ENCODE peak calls at places on chromosomes 13 and 19, in five cellular contexts. One of them, this sample, is unnamed.

GRCh38 chr19:14764401-14764800 is 14.0 kb downstream of the ADGRE2 start:
- DNase-seq in K562: no peak
- DNase-seq in HCT116: no peak
- DNase-seq in endothelial cell of umbilical vein: no peak
- DNase-seq in H1: no peak
- DNase-seq in this sample: no peak

GRCh38 chr19:48665786-48666185 is 7.0 kb downstream of the NTN5 start:
- DNase-seq in endothelial cell of umbilical vein: no peak
- DNase-seq in HCT116: no peak
- DNase-seq in H1: no peak
- DNase-seq in K562: no peak
- DNase-seq in this sample: no peak

GRCh38 chr13:55553736-55554135 is 1587.0 kb upstream of the PRR20A start:
- DNase-seq in HCT116: no peak
- DNase-seq in K562: no peak
- DNase-seq in endothelial cell of umbilical vein: no peak
- DNase-seq in H1: no peak
- DNase-seq in this sample: no peak

GRCh38 chr13:99986751-99987150 is 5.2 kb downstream of the ZIC2 start:
- DNase-seq in K562: no peak
- DNase-seq in endothelial cell of umbilical vein: no peak
- DNase-seq in HCT116: no peak
- DNase-seq in H1: peak
- DNase-seq in this sample: no peak

GRCh38 chr13:95002968-95003813 is 290.8 kb upstream of the SOX21 start:
- DNase-seq in endothelial cell of umbilical vein: no peak
- DNase-seq in K562: no peak
- DNase-seq in H1: peak
- DNase-seq in HCT116: no peak
- DNase-seq in this sample: no peak

GRCh38 chr19:40272261-40272660 is 12.9 kb downstream of the AKT2 start:
- DNase-seq in endothelial cell of umbilical vein: no peak
- DNase-seq in HCT116: no peak
- DNase-seq in H1: no peak
- DNase-seq in K562: peak
- DNase-seq in this sample: no peak

GRCh38 chr19:5053661-5054060 is 84.7 kb downstream of the KDM4B start:
- DNase-seq in HCT116: no peak
- DNase-seq in endothelial cell of umbilical vein: no peak
- DNase-seq in H1: no peak
- DNase-seq in K562: no peak
- DNase-seq in this sample: no peak

GRCh38 chr13:30898721-30899188 is 7.3 kb upstream of the MEDAG start:
- DNase-seq in endothelial cell of umbilical vein: peak
- DNase-seq in K562: no peak
- DNase-seq in H1: no peak
- DNase-seq in HCT116: no peak
- DNase-seq in this sample: no peak

GRCh38 chr13:38641164-38641948 is 45.5 kb upstream of the FREM2 start:
- DNase-seq in endothelial cell of umbilical vein: no peak
- DNase-seq in H1: no peak
- DNase-seq in K562: no peak
- DNase-seq in HCT116: no peak
- DNase-seq in this sample: no peak

GRCh38 chr13:102369303-102369702 is 32.5 kb downstream of the FGF14 start:
- DNase-seq in K562: peak
- DNase-seq in H1: no peak
- DNase-seq in endothelial cell of umbilical vein: no peak
- DNase-seq in HCT116: no peak
- DNase-seq in this sample: no peak

GRCh38 chr19:33796164-33797100 is at the start of gene KCTD15:
- DNase-seq in K562: peak
- DNase-seq in H1: peak
- DNase-seq in endothelial cell of umbilical vein: peak
- DNase-seq in HCT116: no peak
- DNase-seq in this sample: no peak

GRCh38 chr19:14167594-14168138 is 31.3 kb upstream of the ASF1B start:
- DNase-seq in H1: no peak
- DNase-seq in endothelial cell of umbilical vein: no peak
- DNase-seq in K562: no peak
- DNase-seq in HCT116: no peak
- DNase-seq in this sample: no peak

GRCh38 chr19:2964874-2965273 is 12.5 kb upstream of the TLE6 start:
- DNase-seq in endothelial cell of umbilical vein: no peak
- DNase-seq in K562: no peak
- DNase-seq in H1: no peak
- DNase-seq in HCT116: no peak
- DNase-seq in this sample: no peak

GRCh38 chr19:2960120-2960519 is 15.3 kb upstream of the ZNF77 start:
- DNase-seq in HCT116: no peak
- DNase-seq in H1: no peak
- DNase-seq in endothelial cell of umbilical vein: no peak
- DNase-seq in K562: no peak
- DNase-seq in this sample: no peak

GRCh38 chr19:2963122-2963521 is 14.2 kb upstream of the TLE6 start:
- DNase-seq in K562: no peak
- DNase-seq in HCT116: no peak
- DNase-seq in H1: no peak
- DNase-seq in endothelial cell of umbilical vein: no peak
- DNase-seq in this sample: no peak

GRCh38 chr19:2957160-2957559 is 12.4 kb upstream of the ZNF77 start:
- DNase-seq in HCT116: no peak
- DNase-seq in K562: no peak
- DNase-seq in H1: no peak
- DNase-seq in endothelial cell of umbilical vein: no peak
- DNase-seq in this sample: no peak

GRCh38 chr19:2962018-2962670 is 15.2 kb upstream of the TLE6 start:
- DNase-seq in H1: peak
- DNase-seq in K562: peak
- DNase-seq in endothelial cell of umbilical vein: peak
- DNase-seq in HCT116: peak
- DNase-seq in this sample: peak
- H3K4me3 ChIP-seq in H1: no peak
- H3K4me3 ChIP-seq in K562: no peak
- H3K4me3 ChIP-seq in endothelial cell of umbilical vein: no peak
- H3K4me3 ChIP-seq in HCT116: no peak
- H3K4me3 ChIP-seq in this sample: no peak

DNA sequence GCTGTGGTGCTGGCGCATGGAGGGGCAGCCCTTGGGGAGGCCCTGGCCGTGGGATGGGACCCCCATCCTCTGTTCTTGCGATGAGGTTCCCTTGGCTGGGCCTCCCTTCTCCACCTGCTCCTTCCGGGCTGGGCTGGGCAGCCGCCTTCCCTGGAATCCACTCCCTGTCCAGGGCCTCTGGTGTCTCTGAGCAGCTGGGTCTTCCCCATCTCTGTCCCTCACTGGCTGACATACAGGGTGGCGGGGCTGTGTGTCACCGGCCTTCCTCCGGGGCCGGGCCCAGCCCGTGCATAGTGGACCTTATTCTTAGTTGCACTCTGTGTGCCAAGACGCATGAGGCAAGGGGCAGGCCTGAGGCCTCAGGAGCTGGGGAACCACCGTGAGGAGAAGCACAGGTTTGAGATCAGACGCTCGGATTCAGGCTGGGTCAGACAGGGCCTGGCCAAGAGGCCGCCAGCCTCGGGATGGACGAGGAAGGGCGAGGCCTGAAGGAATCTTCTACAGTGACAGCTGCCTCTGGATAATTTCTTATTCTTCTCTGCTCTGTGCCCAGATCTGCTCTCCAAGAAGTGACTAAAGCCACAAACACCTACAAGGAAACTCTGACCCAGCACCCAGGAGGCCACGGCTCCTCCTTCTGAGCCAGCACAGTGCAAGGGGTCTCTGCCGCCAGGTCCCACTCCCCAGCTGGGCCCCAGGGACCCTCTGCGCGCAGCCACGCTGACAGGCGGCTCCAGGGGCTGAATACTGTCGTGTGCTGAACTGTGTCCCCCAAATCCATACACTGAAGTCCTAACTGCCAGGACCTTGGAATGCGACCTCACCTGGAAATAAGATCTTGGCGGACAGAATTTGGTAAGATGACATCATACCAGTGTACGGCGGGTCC is 11.0 kb downstream of the SGTA start:
- DNase-seq in H1: no peak
- DNase-seq in endothelial cell of umbilical vein: no peak
- DNase-seq in K562: no peak
- DNase-seq in HCT116: no peak
- DNase-seq in this sample: no peak
- TF ChIP-seq POLR2AphosphoS5 in H1: no peak
- TF ChIP-seq POLR2AphosphoS5 in endothelial cell of umbilical vein: no peak
- TF ChIP-seq POLR2AphosphoS5 in K562: no peak
- TF ChIP-seq POLR2AphosphoS5 in HCT116: no peak
- TF ChIP-seq POLR2AphosphoS5 in this sample: no peak

GRCh38 chr13:50188696-50189095 is 173.5 kb downstream of the KCNRG start:
- DNase-seq in HCT116: no peak
- DNase-seq in H1: no peak
- DNase-seq in endothelial cell of umbilical vein: no peak
- DNase-seq in K562: no peak
- DNase-seq in this sample: no peak

GRCh38 chr13:50187352-50188029 is 172.2 kb downstream of the KCNRG start:
- DNase-seq in H1: no peak
- DNase-seq in HCT116: no peak
- DNase-seq in endothelial cell of umbilical vein: no peak
- DNase-seq in K562: no peak
- DNase-seq in this sample: no peak

GRCh38 chr13:50192272-50192813 is 177.1 kb downstream of the KCNRG start:
- DNase-seq in H1: no peak
- DNase-seq in HCT116: no peak
- DNase-seq in K562: no peak
- DNase-seq in endothelial cell of umbilical vein: no peak
- DNase-seq in this sample: no peak

GRCh38 chr13:50191004-50191403 is 175.8 kb downstream of the KCNRG start:
- DNase-seq in K562: no peak
- DNase-seq in endothelial cell of umbilical vein: no peak
- DNase-seq in H1: no peak
- DNase-seq in HCT116: no peak
- DNase-seq in this sample: no peak

GRCh38 chr13:50189450-50189849 is 174.2 kb downstream of the KCNRG start:
- DNase-seq in HCT116: no peak
- DNase-seq in H1: no peak
- DNase-seq in endothelial cell of umbilical vein: no peak
- DNase-seq in K562: peak
- DNase-seq in this sample: no peak
- H3K4me3 ChIP-seq in HCT116: no peak
- H3K4me3 ChIP-seq in H1: no peak
- H3K4me3 ChIP-seq in endothelial cell of umbilical vein: no peak
- H3K4me3 ChIP-seq in K562: no peak
- H3K4me3 ChIP-seq in this sample: no peak

GRCh38 chr19:56120371-56121179 is 520 bp downstream of the ZNF787 start:
- DNase-seq in H1: peak
- DNase-seq in HCT116: peak
- DNase-seq in K562: peak
- DNase-seq in endothelial cell of umbilical vein: peak
- DNase-seq in this sample: no peak
- TF ChIP-seq POLR2AphosphoS5 in H1: peak
- TF ChIP-seq POLR2AphosphoS5 in HCT116: peak
- TF ChIP-seq POLR2AphosphoS5 in K562: peak
- TF ChIP-seq POLR2AphosphoS5 in endothelial cell of umbilical vein: peak
- TF ChIP-seq POLR2AphosphoS5 in this sample: peak

GRCh38 chr13:112580211-112580610 is 7.7 kb downstream of the TUBGCP3 start:
- DNase-seq in H1: no peak
- DNase-seq in endothelial cell of umbilical vein: no peak
- DNase-seq in K562: no peak
- DNase-seq in HCT116: no peak
- DNase-seq in this sample: no peak

GRCh38 chr13:112580912-112581311 is 7.0 kb downstream of the TUBGCP3 start:
- DNase-seq in endothelial cell of umbilical vein: no peak
- DNase-seq in K562: no peak
- DNase-seq in HCT116: no peak
- DNase-seq in H1: no peak
- DNase-seq in this sample: no peak

GRCh38 chr13:112582305-112582704 is 5.6 kb downstream of the TUBGCP3 start:
- DNase-seq in K562: no peak
- DNase-seq in H1: no peak
- DNase-seq in HCT116: no peak
- DNase-seq in endothelial cell of umbilical vein: no peak
- DNase-seq in this sample: no peak

GRCh38 chr13:112586334-112586733 is 1.6 kb downstream of the TUBGCP3 start:
- DNase-seq in H1: no peak
- DNase-seq in HCT116: no peak
- DNase-seq in K562: no peak
- DNase-seq in endothelial cell of umbilical vein: no peak
- DNase-seq in this sample: no peak

GRCh38 chr13:112583592-112584277 is 4.2 kb downstream of the TUBGCP3 start:
- DNase-seq in H1: no peak
- DNase-seq in endothelial cell of umbilical vein: no peak
- DNase-seq in K562: peak
- DNase-seq in HCT116: no peak
- DNase-seq in this sample: no peak
- H3K4me3 ChIP-seq in H1: no peak
- H3K4me3 ChIP-seq in endothelial cell of umbilical vein: no peak
- H3K4me3 ChIP-seq in K562: no peak
- H3K4me3 ChIP-seq in HCT116: no peak
- H3K4me3 ChIP-seq in this sample: no peak

GRCh38 chr19:3975144-3975543 is 4.2 kb upstream of the DAPK3 start:
- DNase-seq in HCT116: no peak
- DNase-seq in endothelial cell of umbilical vein: no peak
- DNase-seq in H1: peak
- DNase-seq in K562: no peak
- DNase-seq in this sample: no peak

GRCh38 chr19:3978145-3978544 is 7.1 kb downstream of the EEF2 start:
- DNase-seq in HCT116: no peak
- DNase-seq in endothelial cell of umbilical vein: no peak
- DNase-seq in H1: no peak
- DNase-seq in K562: no peak
- DNase-seq in this sample: no peak

GRCh38 chr19:3977242-3978143 is 6.6 kb upstream of the DAPK3 start:
- DNase-seq in H1: peak
- DNase-seq in K562: no peak
- DNase-seq in HCT116: no peak
- DNase-seq in endothelial cell of umbilical vein: no peak
- DNase-seq in this sample: no peak

GRCh38 chr19:3975637-3976087 is 4.8 kb upstream of the DAPK3 start:
- DNase-seq in HCT116: no peak
- DNase-seq in K562: no peak
- DNase-seq in H1: peak
- DNase-seq in endothelial cell of umbilical vein: no peak
- DNase-seq in this sample: no peak

GRCh38 chr19:3976495-3977241 is 5.8 kb upstream of the DAPK3 start:
- DNase-seq in HCT116: no peak
- DNase-seq in K562: no peak
- DNase-seq in H1: peak
- DNase-seq in endothelial cell of umbilical vein: no peak
- DNase-seq in this sample: no peak
- TF ChIP-seq POLR2AphosphoS5 in HCT116: no peak
- TF ChIP-seq POLR2AphosphoS5 in K562: peak
- TF ChIP-seq POLR2AphosphoS5 in H1: peak
- TF ChIP-seq POLR2AphosphoS5 in endothelial cell of umbilical vein: peak
- TF ChIP-seq POLR2AphosphoS5 in this sample: peak

DNA sequence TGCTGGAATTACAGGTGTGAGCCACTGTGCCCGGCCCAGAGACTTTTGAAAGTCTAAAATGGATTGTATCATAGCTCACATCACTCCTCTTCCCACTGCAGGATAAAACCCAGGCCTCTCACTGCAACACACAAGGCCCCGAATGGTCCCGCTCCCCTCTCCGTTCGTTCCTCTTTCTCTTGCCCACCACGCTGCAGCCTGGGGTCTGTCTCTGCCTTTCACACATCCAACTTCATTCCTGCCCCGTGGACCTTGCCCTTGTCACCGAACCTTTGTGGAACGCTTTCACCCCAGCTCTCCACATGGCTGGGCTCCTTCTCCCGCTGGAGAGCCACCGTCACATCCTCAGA is 42.6 kb downstream of the NFIC start:
- DNase-seq in K562: no peak
- DNase-seq in endothelial cell of umbilical vein: no peak
- DNase-seq in HCT116: no peak
- DNase-seq in H1: no peak
- DNase-seq in this sample: no peak
- H3K4me3 ChIP-seq in K562: no peak
- H3K4me3 ChIP-seq in endothelial cell of umbilical vein: no peak
- H3K4me3 ChIP-seq in HCT116: no peak
- H3K4me3 ChIP-seq in H1: no peak
- H3K4me3 ChIP-seq in this sample: no peak